ENCODE peak calls at places on chromosomes 6 and 20, in ten cellular contexts. One of them, this sample, is unnamed.

GRCh38 chr6:114862809-114863208 is 520.0 kb upstream of the HS3ST5 start:
- DNase-seq in GM23248: no peak
- DNase-seq in HL-60: no peak
- DNase-seq in astrocyte of the cerebellum: no peak
- DNase-seq in psoas muscle: no peak
- DNase-seq in GM06990: no peak
- DNase-seq in mesendoderm: no peak
- DNase-seq in small intestine: no peak
- DNase-seq in aorta: no peak
- DNase-seq in foreskin fibroblast: no peak
- DNase-seq in this sample: peak; percentile 0

GRCh38 chr6:108463789-108464188 is 96.9 kb upstream of the FOXO3 start:
- DNase-seq in GM23248: no peak
- DNase-seq in HL-60: no peak
- DNase-seq in astrocyte of the cerebellum: no peak
- DNase-seq in psoas muscle: no peak
- DNase-seq in GM06990: no peak
- DNase-seq in mesendoderm: no peak
- DNase-seq in small intestine: no peak
- DNase-seq in aorta: no peak
- DNase-seq in foreskin fibroblast: no peak
- DNase-seq in this sample: no peak

GRCh38 chr20:61980647-61981583 is 84.8 kb downstream of the TAF4 start:
- DNase-seq in GM23248: peak; percentile 24
- DNase-seq in HL-60: peak; percentile 68
- DNase-seq in astrocyte of the cerebellum: no peak
- DNase-seq in psoas muscle: no peak
- DNase-seq in GM06990: no peak
- DNase-seq in mesendoderm: peak; percentile 55
- DNase-seq in small intestine: peak; percentile 5
- DNase-seq in aorta: no peak
- DNase-seq in foreskin fibroblast: peak; percentile 36
- DNase-seq in this sample: peak; percentile 20

GRCh38 chr6:24228681-24229255 is 102.8 kb downstream of the NRSN1 start:
- DNase-seq in GM23248: peak; percentile 84
- DNase-seq in HL-60: no peak
- DNase-seq in astrocyte of the cerebellum: no peak
- DNase-seq in psoas muscle: no peak
- DNase-seq in GM06990: no peak
- DNase-seq in mesendoderm: no peak
- DNase-seq in small intestine: no peak
- DNase-seq in aorta: no peak
- DNase-seq in foreskin fibroblast: peak; percentile 67
- DNase-seq in this sample: peak; percentile 95

GRCh38 chr20:2006452-2007381 is 12.9 kb upstream of the PDYN start:
- DNase-seq in GM23248: peak; percentile 90
- DNase-seq in HL-60: peak; percentile 51
- DNase-seq in astrocyte of the cerebellum: no peak
- DNase-seq in psoas muscle: no peak
- DNase-seq in GM06990: no peak
- DNase-seq in mesendoderm: peak; percentile 50
- DNase-seq in small intestine: peak; percentile 25
- DNase-seq in aorta: no peak
- DNase-seq in foreskin fibroblast: peak; percentile 12
- DNase-seq in this sample: peak; percentile 84

GRCh38 chr6:73314577-73315492 is 39.2 kb downstream of the DPPA5 start:
- DNase-seq in GM23248: peak; percentile 20
- DNase-seq in HL-60: no peak
- DNase-seq in astrocyte of the cerebellum: no peak
- DNase-seq in psoas muscle: no peak
- DNase-seq in GM06990: no peak
- DNase-seq in mesendoderm: no peak
- DNase-seq in small intestine: no peak
- DNase-seq in aorta: no peak
- DNase-seq in foreskin fibroblast: no peak
- DNase-seq in this sample: no peak

GRCh38 chr20:6029538-6029937 is 24.3 kb downstream of the LRRN4 start:
- DNase-seq in GM23248: peak; percentile 62
- DNase-seq in HL-60: no peak
- DNase-seq in astrocyte of the cerebellum: no peak
- DNase-seq in psoas muscle: no peak
- DNase-seq in GM06990: no peak
- DNase-seq in mesendoderm: no peak
- DNase-seq in small intestine: no peak
- DNase-seq in aorta: no peak
- DNase-seq in foreskin fibroblast: no peak
- DNase-seq in this sample: peak; percentile 81

GRCh38 chr20:37383229-37383989 is 37.5 kb downstream of the SRC start:
- DNase-seq in GM23248: peak; percentile 88
- DNase-seq in HL-60: no peak
- DNase-seq in astrocyte of the cerebellum: no peak
- DNase-seq in psoas muscle: peak; percentile 32
- DNase-seq in GM06990: peak; percentile 35
- DNase-seq in mesendoderm: no peak
- DNase-seq in small intestine: peak; percentile 45
- DNase-seq in aorta: peak; percentile 73
- DNase-seq in foreskin fibroblast: no peak
- DNase-seq in this sample: peak; percentile 85

GRCh38 chr6:31844507-31844906 is 17.0 kb downstream of the HSPA1B start:
- DNase-seq in GM23248: no peak
- DNase-seq in HL-60: no peak
- DNase-seq in astrocyte of the cerebellum: no peak
- DNase-seq in psoas muscle: no peak
- DNase-seq in GM06990: no peak
- DNase-seq in mesendoderm: no peak
- DNase-seq in small intestine: no peak
- DNase-seq in aorta: no peak
- DNase-seq in foreskin fibroblast: no peak
- DNase-seq in this sample: no peak

GRCh38 chr20:1467355-1468116 is 887 bp upstream of the NSFL1C start:
- DNase-seq in GM23248: no peak
- DNase-seq in HL-60: peak; percentile 97
- DNase-seq in astrocyte of the cerebellum: no peak
- DNase-seq in psoas muscle: no peak
- DNase-seq in GM06990: no peak
- DNase-seq in mesendoderm: peak; percentile 27
- DNase-seq in small intestine: peak; percentile 87
- DNase-seq in aorta: peak; percentile 76
- DNase-seq in foreskin fibroblast: no peak
- DNase-seq in this sample: no peak

DNA sequence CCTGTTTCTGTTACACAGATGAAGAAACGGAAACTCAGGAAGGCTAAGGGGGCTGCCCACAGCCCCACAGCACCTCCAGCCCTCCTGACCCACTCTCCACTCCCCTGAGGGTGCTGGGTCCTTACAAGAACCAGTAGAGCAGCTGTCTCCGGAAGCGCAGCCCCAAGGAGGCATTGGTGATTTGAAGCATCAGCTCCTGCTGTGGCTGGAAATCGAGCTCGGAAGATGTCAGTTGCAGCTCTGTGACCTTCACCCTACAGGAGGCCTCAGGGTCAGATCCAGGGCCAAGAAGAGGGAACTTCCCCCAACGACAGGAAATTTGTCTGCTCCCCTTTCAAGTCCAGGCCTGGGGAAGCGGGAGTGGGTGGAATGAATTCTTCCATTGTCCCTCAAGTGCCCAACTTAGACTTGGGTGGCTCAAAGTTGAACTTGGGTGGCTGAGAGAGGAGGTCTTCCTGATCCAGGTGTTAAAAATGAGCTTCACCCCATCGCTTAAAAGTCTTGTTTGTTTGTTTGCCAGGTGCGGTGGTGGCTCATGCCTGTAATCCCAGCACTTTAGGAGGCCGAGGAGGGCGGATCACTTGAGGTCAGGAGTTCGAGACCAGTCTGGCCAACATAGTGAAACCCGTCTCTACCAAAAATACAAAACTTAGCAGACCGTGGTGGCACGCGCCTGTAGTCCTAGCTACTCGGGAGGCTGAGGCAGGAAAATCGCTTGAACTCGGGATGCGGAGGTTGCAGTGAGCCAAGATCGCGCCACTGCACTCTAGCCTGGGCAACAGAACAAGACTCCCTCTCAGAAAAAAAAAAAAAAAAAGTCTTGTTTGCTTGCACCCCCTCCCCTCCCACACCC is 1.9 kb downstream of the PLTP start:
- DNase-seq in GM23248: no peak
- DNase-seq in HL-60: peak; percentile 56
- DNase-seq in astrocyte of the cerebellum: no peak
- DNase-seq in psoas muscle: no peak
- DNase-seq in GM06990: no peak
- DNase-seq in mesendoderm: no peak
- DNase-seq in small intestine: no peak
- DNase-seq in aorta: no peak
- DNase-seq in foreskin fibroblast: no peak
- DNase-seq in this sample: no peak
- H3K4me3 ChIP-seq in GM23248: peak overlapping the region; percentile 33
- H3K4me3 ChIP-seq in HL-60: no peak overlapping the region
- H3K4me3 ChIP-seq in astrocyte of the cerebellum: peak overlapping the region; percentile 18
- H3K4me3 ChIP-seq in psoas muscle: peak overlapping the region; percentile 65
- H3K4me3 ChIP-seq in GM06990: peak overlapping the region; percentile 40
- H3K4me3 ChIP-seq in mesendoderm: no peak overlapping the region
- H3K4me3 ChIP-seq in small intestine: no peak overlapping the region
- H3K4me3 ChIP-seq in aorta: no peak overlapping the region
- H3K4me3 ChIP-seq in foreskin fibroblast: peak overlapping the region; percentile 46
- H3K4me3 ChIP-seq in this sample: peak overlapping the region; percentile 30

GRCh38 chr20:59608396-59608795 is 4.1 kb downstream of the PHACTR3 start:
- DNase-seq in GM23248: no peak
- DNase-seq in HL-60: no peak
- DNase-seq in astrocyte of the cerebellum: no peak
- DNase-seq in psoas muscle: no peak
- DNase-seq in GM06990: no peak
- DNase-seq in mesendoderm: no peak
- DNase-seq in small intestine: no peak
- DNase-seq in aorta: no peak
- DNase-seq in foreskin fibroblast: no peak
- DNase-seq in this sample: no peak

GRCh38 chr20:59604770-59605665 is 678 bp downstream of the PHACTR3 start:
- DNase-seq in GM23248: peak; percentile 15
- DNase-seq in HL-60: no peak
- DNase-seq in astrocyte of the cerebellum: no peak
- DNase-seq in psoas muscle: no peak
- DNase-seq in GM06990: no peak
- DNase-seq in mesendoderm: peak; percentile 10
- DNase-seq in small intestine: no peak
- DNase-seq in aorta: no peak
- DNase-seq in foreskin fibroblast: peak; percentile 3
- DNase-seq in this sample: no peak

GRCh38 chr20:59603727-59604608 is at the start of gene PHACTR3:
- DNase-seq in GM23248: no peak
- DNase-seq in HL-60: no peak
- DNase-seq in astrocyte of the cerebellum: no peak
- DNase-seq in psoas muscle: no peak
- DNase-seq in GM06990: no peak
- DNase-seq in mesendoderm: peak; percentile 21
- DNase-seq in small intestine: no peak
- DNase-seq in aorta: no peak
- DNase-seq in foreskin fibroblast: no peak
- DNase-seq in this sample: no peak

GRCh38 chr20:59606566-59606965 is 2.2 kb downstream of the PHACTR3 start:
- DNase-seq in GM23248: no peak
- DNase-seq in HL-60: no peak
- DNase-seq in astrocyte of the cerebellum: no peak
- DNase-seq in psoas muscle: no peak
- DNase-seq in GM06990: no peak
- DNase-seq in mesendoderm: no peak
- DNase-seq in small intestine: no peak
- DNase-seq in aorta: no peak
- DNase-seq in foreskin fibroblast: no peak
- DNase-seq in this sample: no peak

GRCh38 chr20:59605691-59606364 is 1.5 kb downstream of the PHACTR3 start:
- DNase-seq in GM23248: no peak
- DNase-seq in HL-60: no peak
- DNase-seq in astrocyte of the cerebellum: no peak
- DNase-seq in psoas muscle: no peak
- DNase-seq in GM06990: no peak
- DNase-seq in mesendoderm: no peak
- DNase-seq in small intestine: peak; percentile 8
- DNase-seq in aorta: no peak
- DNase-seq in foreskin fibroblast: no peak
- DNase-seq in this sample: no peak
- H3K4me3 ChIP-seq in GM23248: no peak overlapping the region
- H3K4me3 ChIP-seq in HL-60: no peak overlapping the region
- H3K4me3 ChIP-seq in astrocyte of the cerebellum: no peak overlapping the region
- H3K4me3 ChIP-seq in psoas muscle: no peak overlapping the region
- H3K4me3 ChIP-seq in GM06990: no peak overlapping the region
- H3K4me3 ChIP-seq in mesendoderm: no peak overlapping the region
- H3K4me3 ChIP-seq in small intestine: no peak overlapping the region
- H3K4me3 ChIP-seq in aorta: no peak overlapping the region
- H3K4me3 ChIP-seq in foreskin fibroblast: no peak overlapping the region
- H3K4me3 ChIP-seq in this sample: no peak overlapping the region

GRCh38 chr6:170280689-170281045 is 10.2 kb downstream of the DLL1 start:
- DNase-seq in GM23248: no peak
- DNase-seq in HL-60: no peak
- DNase-seq in astrocyte of the cerebellum: no peak
- DNase-seq in psoas muscle: no peak
- DNase-seq in GM06990: no peak
- DNase-seq in mesendoderm: no peak
- DNase-seq in small intestine: no peak
- DNase-seq in aorta: no peak
- DNase-seq in foreskin fibroblast: no peak
- DNase-seq in this sample: no peak
- H3K4me3 ChIP-seq in GM23248: peak overlapping the region; percentile 75
- H3K4me3 ChIP-seq in HL-60: no peak overlapping the region
- H3K4me3 ChIP-seq in astrocyte of the cerebellum: peak overlapping the region; percentile 7
- H3K4me3 ChIP-seq in psoas muscle: peak overlapping the region; percentile 61
- H3K4me3 ChIP-seq in GM06990: no peak overlapping the region
- H3K4me3 ChIP-seq in mesendoderm: no peak overlapping the region
- H3K4me3 ChIP-seq in small intestine: peak overlapping the region; percentile 36
- H3K4me3 ChIP-seq in aorta: peak overlapping the region; percentile 40
- H3K4me3 ChIP-seq in foreskin fibroblast: peak overlapping the region; percentile 51
- H3K4me3 ChIP-seq in this sample: peak overlapping the region; percentile 43

DNA sequence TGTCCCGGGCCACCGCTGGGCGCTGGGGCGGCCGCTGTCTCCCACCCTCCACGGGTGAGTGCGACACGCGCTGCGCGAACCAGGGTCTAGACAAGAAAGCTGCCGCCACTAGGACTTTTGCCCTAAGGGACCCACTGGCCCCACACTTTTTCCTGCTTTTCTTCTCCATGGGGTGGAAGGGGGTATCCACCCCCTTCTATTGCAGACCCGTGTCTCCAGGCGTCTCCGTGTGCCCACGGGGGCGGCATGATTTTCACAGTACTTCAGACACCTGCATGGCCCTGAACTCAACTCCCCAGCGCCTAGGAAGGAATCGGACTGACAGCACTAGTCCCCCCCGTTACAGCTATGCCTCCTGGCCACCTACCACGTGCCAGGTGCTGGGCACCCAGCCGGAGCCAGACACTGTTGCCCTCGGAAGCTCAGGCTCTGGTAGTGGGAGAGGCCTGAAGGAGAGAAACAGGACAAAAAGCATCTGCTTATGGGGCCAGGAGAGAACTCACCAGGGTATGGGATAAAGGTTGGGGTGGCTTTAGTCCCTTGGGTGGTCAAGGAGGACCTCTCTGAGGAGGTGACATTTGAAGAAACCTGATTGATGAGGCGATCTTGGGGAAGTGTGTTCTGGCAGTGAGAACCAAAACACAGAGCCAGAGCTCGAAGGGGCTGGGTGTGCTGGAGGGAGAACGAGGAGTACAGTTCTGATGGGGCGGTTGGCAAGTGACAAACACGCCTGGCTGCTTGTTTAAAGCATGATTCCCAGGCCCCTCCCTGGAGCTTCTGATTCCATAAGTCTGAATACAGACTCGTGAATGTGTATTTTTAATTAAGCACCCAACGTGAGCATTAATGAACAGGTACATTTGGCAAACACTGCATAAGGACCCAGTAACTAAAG is 622 bp upstream of the NFATC2 start:
- DNase-seq in GM23248: no peak
- DNase-seq in HL-60: no peak
- DNase-seq in astrocyte of the cerebellum: no peak
- DNase-seq in psoas muscle: no peak
- DNase-seq in GM06990: no peak
- DNase-seq in mesendoderm: no peak
- DNase-seq in small intestine: no peak
- DNase-seq in aorta: no peak
- DNase-seq in foreskin fibroblast: no peak
- DNase-seq in this sample: no peak
- H3K4me3 ChIP-seq in GM23248: no peak overlapping the region
- H3K4me3 ChIP-seq in HL-60: peak overlapping the region; percentile 61
- H3K4me3 ChIP-seq in astrocyte of the cerebellum: peak overlapping the region; percentile 23
- H3K4me3 ChIP-seq in psoas muscle: peak overlapping the region; percentile 75
- H3K4me3 ChIP-seq in GM06990: peak overlapping the region; percentile 58
- H3K4me3 ChIP-seq in mesendoderm: no peak overlapping the region
- H3K4me3 ChIP-seq in small intestine: peak overlapping the region; percentile 94
- H3K4me3 ChIP-seq in aorta: peak overlapping the region; percentile 15
- H3K4me3 ChIP-seq in foreskin fibroblast: peak overlapping the region; percentile 36
- H3K4me3 ChIP-seq in this sample: no peak overlapping the region

This sample was measured in fibroblast of mammary gland.